ENCODE peak calls at places on chromosomes 3 and 15, in six cellular contexts. U is PC-9; X is progenitor cell of endocrine pancreas; I is fibroblast of lung; V is activated CD8-positive, alpha-beta T cell treated with anti-CD3 and anti-CD28 coated beads for 36 hours; N is A673. L is an unnamed sample.

GRCh38 chr3:37967252-37967881 is 23.2 kb upstream of the VILL start:
- DNase-seq in U (no peak), X (peak), V (peak), N (peak), I (peak), L (peak)

GRCh38 chr15:71575474-71576045 is 234.8 kb upstream of the NR2E3 start:
- DNase-seq in V (no peak), U (no peak), X (no peak), N (peak), I (no peak), L (no peak)

GRCh38 chr3:115693868-115694267 is 70.6 kb downstream of the GAP43 start:
- DNase-seq in U (no peak), I (no peak), N (no peak), X (no peak), V (no peak), L (no peak)

GRCh38 chr3:25894101-25894500 is 104.2 kb downstream of the OXSM start:
- DNase-seq in I (no peak), X (no peak), V (no peak), U (no peak), N (no peak), L (no peak)

GRCh38 chr15:31216210-31216911 is 110.3 kb upstream of the KLF13 start:
- DNase-seq in X (peak), U (no peak), N (peak), V (peak), I (peak), L (peak)

GRCh38 chr15:71757741-71758530 is 52.4 kb upstream of the NR2E3 start:
- DNase-seq in V (no peak), N (no peak), U (no peak), X (no peak), I (no peak), L (no peak)

GRCh38 chr3:13277860-13278531 is 142.1 kb downstream of the NUP210 start:
- DNase-seq in I (peak), N (peak), V (peak), U (no peak), X (no peak), L (no peak)

GRCh38 chr3:127265581-127265981 is 22.3 kb downstream of the PRR20G start:
- DNase-seq in X (no peak), U (no peak), N (no peak), V (no peak), I (no peak), L (no peak)

GRCh38 chr3:124360140-124360539 is 368.2 kb upstream of the ROPN1 start:
- DNase-seq in N (no peak), I (peak), V (no peak), U (no peak), X (no peak), L (no peak)

GRCh38 chr3:185813691-185814215 is 11.1 kb downstream of the IGF2BP2 start:
- DNase-seq in V (no peak), I (peak), U (no peak), X (no peak), N (no peak), L (no peak)

GRCh38 chr15:64224508-64224907 is 61.7 kb upstream of the PPIB start:
- DNase-seq in V (no peak), U (no peak), I (peak), X (no peak), N (peak), L (no peak)

DNA sequence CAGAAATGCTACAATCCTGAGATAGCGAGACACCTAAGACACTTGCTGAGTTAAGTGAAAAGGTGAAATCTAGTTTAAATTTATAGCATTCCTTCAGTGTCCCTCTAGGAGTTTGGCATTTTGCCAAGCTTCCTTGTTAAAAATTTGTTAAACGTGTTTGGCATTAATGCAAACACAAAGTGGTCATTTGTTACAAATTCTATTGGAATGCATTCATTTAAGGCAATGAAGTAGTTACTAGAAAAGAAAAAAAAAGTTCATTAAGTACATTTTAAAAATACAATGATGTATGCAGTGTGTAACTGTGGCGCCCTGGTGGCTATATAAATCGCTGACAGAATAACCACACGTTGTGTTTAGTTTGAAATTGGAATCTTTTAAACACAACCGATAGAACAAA is 31.3 kb upstream of the WNT5A start:
- DNase-seq in V (no peak), N (peak), U (peak), X (no peak), I (peak), L (no peak)
- TF ChIP-seq CTCF in V (no peak), N (no peak), U (no peak), X (no peak), I (no peak), L (peak)

GRCh38 chr3:140219923-140220452 is 285.0 kb downstream of the CLSTN2 start:
- DNase-seq in U (no peak), I (no peak), N (peak), X (no peak), V (peak), L (no peak)
- TF ChIP-seq CTCF in U (no peak), I (no peak), N (peak), X (no peak), V (no peak), L (peak)

GRCh38 chr3:16048435-16049318 is 125.8 kb upstream of the GALNT15 start:
- DNase-seq in X (no peak), I (peak), V (peak), N (peak), U (peak), L (peak)
- TF ChIP-seq CTCF in X (peak), I (peak), V (peak), N (peak), U (peak), L (peak)

GRCh38 chr3:156459434-156459833 is 95.5 kb downstream of the SSR3 start:
- DNase-seq in X (no peak), N (no peak), I (no peak), U (peak), V (no peak), L (no peak)

GRCh38 chr3:156449712-156450574 is 105.0 kb downstream of the SSR3 start:
- DNase-seq in I (no peak), U (peak), N (peak), V (peak), X (no peak), L (no peak)

GRCh38 chr3:156460206-156460609 is 94.7 kb downstream of the SSR3 start:
- DNase-seq in N (no peak), X (no peak), V (no peak), I (no peak), U (peak), L (no peak)

GRCh38 chr3:156456771-156457224 is 98.1 kb downstream of the SSR3 start:
- DNase-seq in U (peak), V (no peak), I (peak), N (no peak), X (no peak), L (no peak)

DNA sequence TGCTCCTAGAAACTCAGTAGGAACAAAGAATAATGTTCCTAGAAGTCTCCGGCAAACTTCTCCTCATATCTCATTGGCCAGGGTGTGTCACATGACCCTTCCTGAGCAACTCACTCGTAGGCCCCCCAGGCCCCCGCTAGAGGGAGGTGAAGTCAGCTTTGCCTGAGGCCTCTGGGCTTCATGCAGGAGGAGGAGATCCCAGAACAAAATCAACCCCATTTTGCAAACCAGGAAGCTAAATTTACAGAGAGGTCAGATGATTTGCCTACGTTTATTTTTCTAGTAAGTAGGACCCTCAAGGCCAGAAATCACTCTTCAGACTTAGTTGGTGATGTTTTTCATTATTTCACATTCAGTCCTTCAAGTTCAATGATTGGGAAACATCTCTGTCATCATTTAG is 99.1 kb downstream of the SSR3 start:
- DNase-seq in X (no peak), N (no peak), I (no peak), U (no peak), V (no peak), L (no peak)
- TF ChIP-seq CTCF in X (no peak), N (no peak), I (no peak), U (no peak), V (no peak), L (no peak)

DNA sequence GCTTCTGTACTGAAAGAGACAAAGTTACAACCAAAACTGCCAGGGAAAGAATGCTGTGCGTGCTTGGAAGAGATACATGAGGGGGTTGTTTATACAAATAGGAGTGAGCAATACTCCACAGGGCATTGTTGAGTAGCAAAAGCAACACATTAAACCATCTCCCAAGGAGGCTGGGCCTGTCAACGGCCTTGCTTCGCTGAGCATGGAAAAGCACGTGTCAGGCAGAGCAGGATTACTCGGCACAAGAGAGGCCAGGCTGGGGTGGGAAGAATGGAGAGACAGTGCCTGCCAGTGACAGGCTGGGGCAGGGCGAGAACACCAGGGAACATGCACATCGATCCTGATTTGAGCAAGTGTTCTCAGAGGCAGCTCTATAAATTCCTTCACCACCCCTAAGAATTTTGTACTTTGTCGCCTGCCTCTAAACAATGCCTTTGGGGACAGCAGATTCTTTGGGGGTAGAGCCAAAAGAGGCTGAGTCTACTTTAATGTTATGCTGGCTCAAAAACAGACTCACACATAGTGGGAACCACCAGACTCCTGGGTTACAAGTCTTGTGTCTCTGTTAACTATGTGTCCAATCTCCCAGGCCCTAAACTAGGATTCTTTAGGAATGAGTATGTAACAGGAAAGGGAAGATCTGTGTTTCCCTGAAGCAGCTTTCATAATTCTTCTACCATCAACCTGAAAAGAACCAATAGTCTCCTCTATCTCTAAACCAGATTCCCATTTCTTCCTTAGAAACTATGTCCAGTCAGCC is 67.2 kb downstream of the LIPC start:
- DNase-seq in I (peak), U (no peak), N (no peak), X (no peak), V (no peak), L (no peak)
- TF ChIP-seq CTCF in I (no peak), U (no peak), N (no peak), X (no peak), V (no peak), L (no peak)